ENCODE peak calls at places on chromosomes 3 and 15, in six cellular contexts. L is MM.1S, Z is neural progenitor cell, S is HCT116, E is PC-3, N is GM23248. P is an unnamed sample.

GRCh38 chr3:135513106-135514063 is 452.1 kb upstream of the PPP2R3A start:
- DNase-seq in L (peak; percentile 28), Z (no peak), S (peak; percentile 60), E (peak; percentile 8), N (peak; percentile 42), P (no peak)

GRCh38 chr3:123156276-123156995 is 45.3 kb upstream of the SEC22A start:
- DNase-seq in L (no peak), Z (no peak), S (no peak), E (no peak), N (no peak), P (no peak)

GRCh38 chr15:100869151-100869999 is 10.3 kb upstream of the ALDH1A3 start:
- DNase-seq in L (no peak), Z (peak; percentile 37), S (peak; percentile 27), E (no peak), N (no peak), P (peak; percentile 14)

GRCh38 chr15:63013052-63013808 is 29.3 kb upstream of the TPM1 start:
- DNase-seq in L (no peak), Z (no peak), S (no peak), E (peak; percentile 42), N (peak; percentile 86), P (no peak)

GRCh38 chr3:152961323-152961722 is 126.4 kb downstream of the P2RY1 start:
- DNase-seq in L (peak; percentile 40), Z (peak; percentile 40), S (peak; percentile 60), E (peak; percentile 78), N (peak; percentile 46), P (peak; percentile 1)

GRCh38 chr15:70066004-70066403 is 31.7 kb downstream of the TLE3 start:
- DNase-seq in L (no peak), Z (no peak), S (no peak), E (no peak), N (no peak), P (no peak)

GRCh38 chr3:197374951-197375560 is 76.6 kb upstream of the DLG1 start:
- DNase-seq in L (no peak), Z (no peak), S (no peak), E (no peak), N (no peak), P (no peak)

GRCh38 chr3:107660316-107660976 is 137.7 kb downstream of the BBX start:
- DNase-seq in L (peak; percentile 49), Z (peak; percentile 32), S (peak; percentile 19), E (peak; percentile 43), N (peak; percentile 81), P (peak; percentile 59)

GRCh38 chr15:67925182-67925581 is 85.3 kb upstream of the RNU6-1 start:
- DNase-seq in L (no peak), Z (no peak), S (no peak), E (no peak), N (no peak), P (no peak)

GRCh38 chr3:111848246-111848645 is 10.8 kb upstream of the PHLDB2 start:
- DNase-seq in L (no peak), Z (no peak), S (peak; percentile 85), E (no peak), N (peak; percentile 25), P (no peak)

GRCh38 chr3:135083756-135084155 is 288.7 kb downstream of the EPHB1 start:
- DNase-seq in L (no peak), Z (no peak), S (no peak), E (no peak), N (no peak), P (no peak)

GRCh38 chr15:72341361-72341760 is 21.4 kb upstream of the CELF6 start:
- DNase-seq in L (no peak), Z (peak; percentile 75), S (peak; percentile 7), E (peak; percentile 51), N (peak; percentile 15), P (no peak)

GRCh38 chr15:74789171-74789627 is 7.3 kb downstream of the CSK start:
- DNase-seq in L (peak; percentile 89), Z (no peak), S (no peak), E (peak; percentile 41), N (no peak), P (peak; percentile 72)
- TF ChIP-seq EZH2phosphoT487 in L (no peak), Z (no peak), S (no peak), E (no peak), N (no peak), P (no peak)

GRCh38 chr15:52652286-52652685 is 26.9 kb downstream of the ATOSA start:
- DNase-seq in L (no peak), Z (no peak), S (no peak), E (no peak), N (no peak), P (no peak)
- H3K79me2 ChIP-seq in L (peaks cover 91% of the 10 kb centered on the region), Z (no peaks in the 10 kb centered on the region), S (no peaks in the 10 kb centered on the region), E (no peaks in the 10 kb centered on the region), N (peaks cover 21% of the 10 kb centered on the region), P (peaks cover 22% of the 10 kb centered on the region)

GRCh38 chr3:151009981-151010380 is 37.5 kb upstream of the CLRN1 start:
- DNase-seq in L (no peak), Z (no peak), S (no peak), E (no peak), N (peak; percentile 3), P (no peak)

GRCh38 chr3:151012753-151013152 is 40.2 kb upstream of the CLRN1 start:
- DNase-seq in L (no peak), Z (peak; percentile 36), S (no peak), E (no peak), N (no peak), P (no peak)

GRCh38 chr3:151008699-151009098 is 36.2 kb upstream of the CLRN1 start:
- DNase-seq in L (no peak), Z (peak; percentile 53), S (peak; percentile 13), E (peak; percentile 22), N (peak; percentile 79), P (no peak)

GRCh38 chr3:151011427-151011826 is 38.9 kb upstream of the CLRN1 start:
- DNase-seq in L (no peak), Z (peak; percentile 82), S (no peak), E (peak; percentile 40), N (peak; percentile 72), P (no peak)

DNA sequence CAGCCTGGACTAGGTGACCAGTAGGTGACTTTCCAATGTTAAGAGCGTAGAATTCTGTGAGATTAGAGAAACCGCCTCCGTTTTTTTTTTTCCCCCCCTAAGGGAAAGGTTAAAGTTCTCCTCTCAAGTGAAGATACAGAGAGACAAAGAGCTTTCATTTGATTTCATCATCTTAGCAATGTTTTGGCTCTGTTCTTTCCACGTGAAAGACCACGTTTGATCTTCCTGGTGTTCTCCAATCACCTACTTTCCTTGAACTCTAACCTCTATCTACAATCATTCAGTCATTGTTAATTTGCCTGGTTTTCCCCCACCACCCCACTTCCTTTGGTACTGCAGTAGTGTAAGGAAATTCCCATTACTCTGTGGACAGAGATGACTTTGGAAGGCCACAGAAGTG is 36.9 kb upstream of the CLRN1 start:
- DNase-seq in L (no peak), Z (no peak), S (no peak), E (no peak), N (no peak), P (no peak)
- TF ChIP-seq EZH2phosphoT487 in L (no peak), Z (no peak), S (no peak), E (no peak), N (no peak), P (no peak)

GRCh38 chr15:41622901-41623300 is 37.3 kb upstream of the MGA start:
- DNase-seq in L (no peak), Z (no peak), S (no peak), E (no peak), N (no peak), P (no peak)
- H3K79me2 ChIP-seq in L (no peaks in the 10 kb centered on the region), Z (no peaks in the 10 kb centered on the region), S (no peaks in the 10 kb centered on the region), E (peaks cover 9% of the 10 kb centered on the region), N (no peaks in the 10 kb centered on the region), P (no peaks in the 10 kb centered on the region)

GRCh38 chr15:29669823-29670222 is 152.4 kb downstream of the TJP1 start:
- DNase-seq in L (no peak), Z (no peak), S (no peak), E (peak; percentile 86), N (peak; percentile 54), P (no peak)

GRCh38 chr15:29666241-29666640 is 156.0 kb downstream of the TJP1 start:
- DNase-seq in L (no peak), Z (no peak), S (no peak), E (no peak), N (no peak), P (no peak)

GRCh38 chr15:29670266-29670665 is 152.0 kb downstream of the TJP1 start:
- DNase-seq in L (no peak), Z (no peak), S (no peak), E (peak; percentile 48), N (no peak), P (no peak)

GRCh38 chr15:29665441-29665985 is 156.8 kb downstream of the TJP1 start:
- DNase-seq in L (no peak), Z (no peak), S (no peak), E (no peak), N (peak; percentile 32), P (no peak)

DNA sequence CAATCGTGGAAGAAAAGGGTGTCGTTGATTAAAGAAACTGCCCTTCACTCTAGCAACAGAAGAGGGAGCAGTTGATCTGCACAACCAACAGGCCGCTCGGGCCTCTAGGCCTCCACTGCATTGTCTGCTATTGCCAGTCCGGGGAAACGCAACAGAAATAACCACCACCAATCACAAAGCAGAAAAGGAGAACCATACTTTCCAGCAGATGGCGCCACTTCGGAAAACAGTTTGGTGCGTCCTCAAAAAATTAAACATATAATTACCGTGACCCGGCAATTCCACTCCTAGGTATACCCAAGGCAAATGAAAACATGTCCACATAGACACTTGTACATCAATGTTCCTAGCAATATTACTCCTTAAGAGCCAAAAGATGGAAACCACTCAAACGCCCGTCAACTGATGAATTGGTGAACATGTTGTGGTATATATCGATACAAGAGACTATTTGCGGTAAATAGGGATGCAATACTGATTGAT is 154.1 kb downstream of the TJP1 start:
- DNase-seq in L (peak; percentile 84), Z (peak; percentile 91), S (peak; percentile 93), E (peak; percentile 95), N (peak; percentile 90), P (peak; percentile 65)
- TF ChIP-seq EZH2phosphoT487 in L (no peak), Z (no peak), S (no peak), E (no peak), N (no peak), P (no peak)